ENCODE peak calls at places on chromosomes 2 and 18, in six cellular contexts. D is ovary, X is right atrium auricular region, L is lower lobe of right lung, H is heart right ventricle, M is foreskin keratinocyte. J is an unnamed sample. For H3K4me1, the result is how much of the 10 kb centered on the place peaks cover.

GRCh38 chr2:105609756-105610397 is 134.8 kb upstream of the NCK2 start:
- DNase-seq in X (no peak), H (no peak), D (no peak), M (no peak), L (no peak), J (no peak)

GRCh38 chr2:112480540-112481049 is 1.4 kb upstream of the TTL start:
- DNase-seq in X (no peak), M (no peak), H (no peak), L (no peak), D (no peak), J (no peak)

GRCh38 chr2:79393107-79393506 is 119.7 kb upstream of the CTNNA2 start:
- DNase-seq in X (no peak), M (no peak), L (no peak), D (no peak), H (no peak), J (no peak)

GRCh38 chr18:23662309-23663263 is at the start of gene ANKRD29:
- DNase-seq in H (peak), D (peak), L (peak), X (no peak), M (no peak), J (no peak)

GRCh38 chr2:106113362-106113971 is 80.6 kb downstream of the UXS1 start:
- DNase-seq in H (no peak), D (no peak), X (no peak), L (peak), M (no peak), J (no peak)

GRCh38 chr18:24414349-24415003 is 12.0 kb upstream of the IMPACT start:
- DNase-seq in D (no peak), H (no peak), M (no peak), X (no peak), L (no peak), J (no peak)

GRCh38 chr2:227703280-227703732 is 14.5 kb downstream of the SLC19A3 start:
- DNase-seq in L (no peak), X (no peak), M (peak), D (no peak), H (no peak), J (no peak)

GRCh38 chr18:23380001-23380550 is 73.0 kb upstream of the RIOK3 start:
- DNase-seq in D (no peak), X (no peak), L (peak), H (no peak), M (peak), J (no peak)

GRCh38 chr2:224453892-224454291 is 52.0 kb upstream of the FAM124B start:
- DNase-seq in M (no peak), L (no peak), X (no peak), D (no peak), H (no peak), J (no peak)

GRCh38 chr2:113240915-113241911 is 37.5 kb downstream of the PAX8 start:
- DNase-seq in D (no peak), M (peak), X (peak), L (no peak), H (no peak), J (peak)

GRCh38 chr2:229835601-229836283 is 86.1 kb downstream of the TRIP12 start:
- DNase-seq in H (no peak), D (no peak), X (no peak), L (no peak), M (no peak), J (no peak)

GRCh38 chr2:39411186-39411944 is 25.7 kb downstream of the MAP4K3 start:
- DNase-seq in H (no peak), M (peak), L (no peak), D (no peak), X (no peak), J (no peak)
- H3K4me1 ChIP-seq in H (half or more), M (under half), L (half or more), D (under half), X (under half), J (half or more)

DNA sequence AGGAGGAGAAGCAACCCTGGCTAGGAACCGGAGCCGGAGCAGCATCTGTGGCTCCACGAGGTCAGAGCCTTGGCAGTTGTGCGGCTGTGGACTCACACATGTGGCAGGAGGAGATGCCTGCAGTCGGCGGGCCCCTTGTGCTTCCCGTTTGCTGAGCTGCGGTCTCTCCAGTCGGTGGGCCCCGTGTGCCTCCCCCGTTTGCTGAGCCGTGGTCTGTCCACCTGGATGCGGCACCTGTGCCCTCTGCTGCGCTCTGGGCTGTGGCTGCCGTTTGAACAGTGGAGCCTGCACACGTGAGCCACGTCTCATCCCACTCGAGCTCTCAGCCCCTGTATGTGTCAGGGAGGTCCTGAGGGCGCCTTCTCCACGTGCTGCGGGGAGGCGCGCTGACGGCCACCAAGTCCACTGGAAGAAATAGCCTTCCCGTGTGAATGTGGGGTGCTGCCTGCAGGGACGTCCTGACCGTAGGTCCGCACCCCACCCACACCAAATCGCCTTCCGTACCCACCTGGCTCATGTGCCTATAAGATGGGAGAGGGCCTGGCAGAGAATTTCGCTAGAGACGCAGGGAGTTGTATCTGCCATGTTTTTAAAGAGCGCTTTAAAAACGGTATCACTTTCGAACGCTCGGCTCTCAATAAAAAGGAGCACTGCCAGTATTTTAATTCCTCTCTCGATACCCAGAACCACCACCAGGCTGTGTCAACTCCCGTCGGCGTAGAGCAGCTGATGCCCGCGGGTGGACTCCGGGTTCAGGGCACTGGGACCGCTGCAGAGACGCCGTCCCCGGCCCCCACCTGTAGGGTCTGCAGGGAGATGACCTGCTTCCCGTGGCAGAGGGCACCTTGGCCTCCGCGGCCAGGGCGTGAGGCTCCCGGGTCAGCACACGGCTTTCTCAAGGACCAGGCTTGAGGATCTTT is 117.0 kb downstream of the NFATC1 start:
- DNase-seq in H (peak), X (no peak), D (peak), M (no peak), L (no peak), J (peak)
- TF ChIP-seq CTCF in H (no peak), X (no peak), D (no peak), M (no peak), L (no peak), J (no peak)

GRCh38 chr2:160372010-160372356 is 121.6 kb downstream of the RBMS1 start:
- DNase-seq in M (no peak), L (no peak), X (no peak), H (no peak), D (no peak), J (no peak)
- H3K27ac ChIP-seq in M (no peak), L (peak), X (peak), H (peak), D (no peak), J (no peak)

GRCh38 chr2:167380555-167380954 is 492.3 kb downstream of the XIRP2 start:
- DNase-seq in D (no peak), L (no peak), H (no peak), M (no peak), X (no peak), J (no peak)
- H3K4me1 ChIP-seq in D (under half), L (under half), H (under half), M (under half), X (under half), J (under half)

GRCh38 chr2:219998099-219998498 is 370.7 kb downstream of the SLC4A3 start:
- DNase-seq in D (no peak), H (no peak), L (no peak), X (no peak), M (no peak), J (no peak)
- TF ChIP-seq CTCF in D (no peak), H (no peak), L (no peak), X (no peak), M (peak), J (no peak)

DNA sequence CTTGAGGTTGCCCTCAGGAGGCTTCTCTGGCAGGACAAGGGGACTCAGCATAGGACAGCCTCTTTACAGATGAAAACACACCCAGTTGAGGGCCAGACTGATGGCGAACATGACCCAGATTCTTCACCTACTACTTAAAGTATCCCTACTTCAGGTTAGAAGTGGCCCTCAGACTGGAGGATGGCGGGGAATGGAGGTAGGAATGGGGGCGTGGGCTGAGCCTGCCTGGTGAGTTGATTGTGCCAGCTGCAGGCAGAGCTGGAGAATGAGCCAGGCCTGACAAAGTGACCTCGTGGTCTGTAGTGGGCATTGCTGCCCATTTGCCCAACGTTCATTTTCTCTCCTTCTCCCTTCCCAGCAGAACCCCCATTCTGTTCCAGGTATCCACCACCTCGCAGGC is 186.1 kb downstream of the KLHL29 start:
- DNase-seq in M (no peak), D (no peak), L (peak), H (no peak), X (no peak), J (no peak)
- H3K27ac ChIP-seq in M (no peak), D (no peak), L (no peak), H (no peak), X (no peak), J (no peak)

DNA sequence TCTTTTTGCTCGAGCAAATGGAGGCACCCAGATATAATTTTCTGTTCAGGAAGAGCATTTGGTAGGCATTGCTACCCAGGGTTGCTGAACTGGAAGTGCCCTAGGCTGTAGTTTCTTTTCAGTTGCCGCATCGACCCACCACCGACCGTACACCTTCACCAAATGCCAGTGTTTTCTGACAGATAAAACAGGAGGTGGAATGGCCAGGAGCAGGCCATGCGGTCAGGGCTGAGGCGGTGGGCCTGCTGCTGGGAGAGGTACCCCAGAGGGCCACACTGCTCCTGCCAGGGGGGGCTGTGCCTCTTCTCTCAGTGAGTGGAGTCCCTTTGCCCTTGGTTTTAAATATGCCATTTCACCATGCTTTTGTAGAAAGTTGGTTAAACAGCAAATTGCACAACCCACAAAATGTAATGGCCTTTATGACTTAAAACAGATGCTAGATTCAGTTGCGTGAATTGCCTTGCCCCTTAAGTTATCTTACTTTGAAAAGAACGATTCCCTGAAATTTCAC is 36.5 kb downstream of the TSHZ1 start:
- DNase-seq in H (no peak), D (no peak), L (no peak), M (no peak), X (no peak), J (no peak)
- H3K4me1 ChIP-seq in H (under half), D (under half), L (under half), M (under half), X (under half), J (half or more)

DNA sequence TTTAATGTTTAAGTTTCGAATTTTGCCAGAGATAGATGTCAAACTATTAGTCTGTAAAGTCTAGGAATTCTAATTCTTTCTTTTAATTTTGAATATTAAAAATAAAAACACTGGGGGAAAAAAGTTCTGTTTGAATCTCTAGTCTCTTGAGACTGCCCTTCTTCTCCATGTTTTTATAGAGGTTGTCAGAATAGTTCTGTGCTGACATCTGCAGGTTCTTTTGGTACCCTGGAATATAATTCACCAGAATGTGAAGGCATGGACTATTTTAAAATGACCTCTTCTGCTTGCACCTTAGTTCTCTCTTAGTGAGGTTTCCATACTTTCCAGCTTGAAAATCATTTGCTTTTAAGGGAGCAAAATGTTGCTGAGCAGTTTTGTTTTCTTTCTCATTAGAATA is 121.0 kb upstream of the MSTN start:
- DNase-seq in M (no peak), H (no peak), D (no peak), X (no peak), L (no peak), J (no peak)
- TF ChIP-seq CTCF in M (no peak), H (peak), D (no peak), X (no peak), L (no peak), J (no peak)

GRCh38 chr2:219252570-219252899 is 508 bp upstream of the TUBA4B start:
- DNase-seq in M (no peak), D (no peak), H (no peak), X (no peak), L (no peak), J (no peak)
- H3K27ac ChIP-seq in M (peak), D (no peak), H (peak), X (peak), L (peak), J (peak)

J was measured in vagina.